ENCODE peak calls at places on chromosomes 13 and 19, in four cellular contexts. O is HEK293T, V is GM12878, C is K562. K is an unnamed sample.

GRCh38 chr13:91776650-91777193 is 378.3 kb downstream of the GPC5 start:
- DNase-seq in O (peak), V (no peak), C (no peak), K (no peak)

GRCh38 chr13:24282256-24282655 is 27.1 kb upstream of the C1QTNF9 start:
- DNase-seq in O (no peak), V (no peak), C (no peak), K (no peak)

GRCh38 chr19:35073941-35074340 is 32.4 kb downstream of the HPN start:
- DNase-seq in C (no peak), O (no peak), V (no peak), K (no peak)

GRCh38 chr19:11767633-11768133 is 883 bp downstream of the ZNF441 start:
- DNase-seq in C (peak), O (no peak), V (peak), K (peak)

GRCh38 chr13:41017744-41018582 is 1.2 kb downstream of the ELF1 start:
- DNase-seq in C (no peak), O (no peak), V (no peak), K (peak)

GRCh38 chr19:18098891-18099622 is 1.5 kb downstream of the MAST3 start:
- DNase-seq in C (peak), O (no peak), V (peak), K (no peak)

GRCh38 chr13:26964278-26965057 is 203.9 kb upstream of the GPR12 start:
- DNase-seq in C (no peak), V (no peak), O (no peak), K (no peak)

GRCh38 chr19:17488593-17489391 is 18.5 kb downstream of the SLC27A1 start:
- DNase-seq in O (peak), C (peak), V (no peak), K (peak)

GRCh38 chr13:26971990-26972888 is 199.4 kb downstream of the USP12 start:
- DNase-seq in O (no peak), V (no peak), C (peak), K (peak)

GRCh38 chr13:110185696-110186095 is 121.3 kb downstream of the COL4A1 start:
- DNase-seq in C (no peak), V (no peak), O (no peak), K (no peak)

GRCh38 chr13:112901951-112902651 is 66.9 kb upstream of the MCF2L start:
- DNase-seq in O (no peak), V (no peak), C (no peak), K (no peak)

GRCh38 chr13:48585456-48585840 is 52.6 kb upstream of the RCBTB2 start:
- DNase-seq in V (no peak), C (no peak), O (no peak), K (peak)

GRCh38 chr13:30299746-30300145 is 7.6 kb downstream of the KATNAL1 start:
- DNase-seq in O (no peak), V (no peak), C (no peak), K (no peak)

GRCh38 chr19:50204811-50205675 is 1.6 kb downstream of the MYH14 start:
- DNase-seq in C (no peak), V (no peak), O (no peak), K (peak)

GRCh38 chr19:34075661-34076091 is 96.6 kb upstream of the LSM14A start:
- DNase-seq in C (no peak), V (no peak), O (no peak), K (no peak)

GRCh38 chr13:51006067-51006800 is 96.6 kb downstream of the RNASEH2B start:
- DNase-seq in O (no peak), C (no peak), V (no peak), K (peak)

GRCh38 chr13:109989155-109989554 is 202.8 kb upstream of the IRS2 start:
- DNase-seq in C (no peak), V (no peak), O (no peak), K (no peak)

GRCh38 chr19:11192957-11193939 is 4.1 kb downstream of the KANK2 start:
- DNase-seq in O (no peak), V (no peak), C (no peak), K (no peak)

GRCh38 chr19:38089440-38089839 is 134.6 kb downstream of the DPF1 start:
- DNase-seq in C (no peak), O (no peak), V (no peak), K (no peak)

GRCh38 chr19:41223431-41224234 is 4.6 kb downstream of the AXL start:
- DNase-seq in V (no peak), C (no peak), O (no peak), K (peak)

GRCh38 chr19:32189956-32190706 is 155.3 kb upstream of the ZNF507 start:
- DNase-seq in V (no peak), C (no peak), O (no peak), K (no peak)

GRCh38 chr19:47210689-47211316 is 20.2 kb downstream of the BBC3 start:
- DNase-seq in O (peak), V (no peak), C (peak), K (peak)

GRCh38 chr19:28184997-28185396 is 1028.0 kb downstream of the UQCRFS1 start:
- DNase-seq in O (no peak), V (no peak), C (no peak), K (no peak)

GRCh38 chr13:29847501-29847983 is 2.9 kb downstream of the UBL3 start:
- DNase-seq in V (no peak), O (no peak), C (no peak), K (peak)

GRCh38 chr19:51292971-51293370 is 18.5 kb upstream of the IGLON5 start:
- DNase-seq in V (no peak), C (no peak), O (no peak), K (no peak)

GRCh38 chr13:112905990-112906641 is 62.9 kb upstream of the MCF2L start:
- DNase-seq in O (no peak), C (no peak), V (no peak), K (peak)

GRCh38 chr13:44153536-44153935 is 220.1 kb upstream of the SERP2 start:
- DNase-seq in C (no peak), O (no peak), V (no peak), K (no peak)

GRCh38 chr13:100454876-100455275 is 133.7 kb downstream of the GGACT start:
- DNase-seq in V (no peak), O (no peak), C (no peak), K (no peak)

DNA sequence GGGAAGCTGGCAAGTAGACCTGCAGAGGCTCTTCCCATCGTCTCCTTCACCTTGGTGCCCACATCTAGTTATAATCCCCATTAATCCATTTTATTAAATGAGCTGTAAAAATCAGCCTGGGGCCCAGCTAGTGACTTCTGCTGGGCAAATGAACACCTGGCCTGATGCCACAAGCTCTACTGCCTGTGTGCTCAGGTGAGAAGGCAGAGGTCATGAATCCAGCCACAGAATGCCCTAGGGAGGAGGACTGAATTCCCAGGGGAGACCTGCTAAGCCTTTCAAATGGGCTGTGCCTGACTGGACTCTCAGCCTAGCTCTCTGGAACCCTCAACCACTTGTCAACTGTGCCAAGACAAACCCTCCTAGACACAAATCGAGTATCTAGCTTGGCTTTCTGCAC is 74.0 kb downstream of the PDS5B start:
- DNase-seq in V (no peak), C (no peak), O (no peak), K (no peak)
- TF ChIP-seq TARDBP in V (no peak), C (no peak), O (no peak), K (no peak)

DNA sequence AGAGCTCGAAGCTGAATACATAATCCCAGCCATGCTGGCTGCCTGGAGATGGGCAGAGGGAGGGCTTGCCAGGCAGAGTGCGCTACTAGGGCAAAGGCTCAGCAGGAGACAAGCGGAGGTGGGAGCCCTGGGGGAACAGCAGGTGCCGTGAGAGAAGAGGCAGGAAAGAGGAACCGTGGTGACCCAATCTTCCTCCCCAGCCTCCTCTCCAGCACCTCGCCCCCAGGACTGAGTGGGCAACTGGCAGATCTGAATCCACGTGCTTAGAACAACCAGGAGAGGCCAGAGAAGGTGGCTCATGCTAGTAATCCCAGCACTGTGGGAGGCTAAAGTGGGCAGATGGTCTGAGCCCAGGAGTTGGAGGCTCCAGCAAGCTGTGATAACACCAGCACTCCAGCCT is 11.0 kb upstream of the CCL25 start:
- DNase-seq in C (no peak), V (no peak), O (no peak), K (no peak)
- TF ChIP-seq TARDBP in C (no peak), V (no peak), O (no peak), K (no peak)

DNA sequence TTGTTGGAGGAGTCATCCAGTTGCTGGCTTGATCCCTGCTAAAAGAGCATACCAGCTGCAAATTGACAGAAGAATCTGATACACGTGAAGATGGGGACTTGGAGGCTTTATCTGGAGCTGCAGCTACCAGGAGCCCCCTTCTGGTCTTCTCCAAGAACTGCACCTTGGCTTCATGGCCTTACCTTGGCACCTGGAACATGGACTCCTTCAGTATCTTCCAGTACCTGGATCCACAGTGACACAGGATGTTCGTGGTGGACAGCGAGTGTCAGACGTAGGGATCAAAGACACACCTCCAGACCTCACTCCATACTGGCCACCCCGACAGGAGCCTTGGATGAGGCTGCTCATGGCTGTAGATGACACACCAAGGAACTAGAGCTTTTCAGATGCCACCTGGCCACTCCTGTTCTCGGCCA is 9.9 kb upstream of the ACSBG2 start:
- DNase-seq in V (peak), O (peak), C (peak), K (peak)
- TF ChIP-seq TARDBP in V (no peak), O (no peak), C (peak), K (no peak)

GRCh38 chr19:16268676-16269319 is 55.8 kb upstream of the KLF2 start:
- DNase-seq in C (no peak), V (no peak), O (no peak), K (no peak)
- TF ChIP-seq TARDBP in C (no peak), V (no peak), O (no peak), K (no peak)

DNA sequence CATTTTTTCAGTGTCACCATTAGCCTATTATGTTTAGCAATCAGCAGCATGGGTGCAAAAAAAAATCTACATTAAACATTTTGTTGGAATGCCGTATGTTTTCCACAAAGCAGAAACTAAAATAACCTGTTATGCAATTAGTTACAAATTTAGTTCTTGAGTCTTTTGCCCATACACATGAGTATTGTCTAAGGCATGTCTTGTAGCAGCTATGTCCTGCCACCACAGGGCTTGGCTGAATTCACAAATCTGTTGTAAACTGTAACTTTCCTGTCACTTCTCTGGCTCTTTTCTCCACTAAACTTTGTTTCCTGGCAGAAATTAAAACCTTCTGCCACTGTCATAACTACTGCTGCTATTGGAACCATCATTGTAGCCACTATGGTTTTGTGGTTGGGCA is 277.9 kb upstream of the SPRY2 start:
- DNase-seq in C (no peak), V (no peak), O (no peak), K (no peak)
- TF ChIP-seq TARDBP in C (no peak), V (no peak), O (no peak), K (no peak)

GRCh38 chr19:21947775-21948174 is 63.0 kb downstream of the ZNF208 start:
- DNase-seq in C (peak), O (peak), V (no peak), K (no peak)
- TF ChIP-seq TARDBP in C (no peak), O (no peak), V (no peak), K (no peak)

DNA sequence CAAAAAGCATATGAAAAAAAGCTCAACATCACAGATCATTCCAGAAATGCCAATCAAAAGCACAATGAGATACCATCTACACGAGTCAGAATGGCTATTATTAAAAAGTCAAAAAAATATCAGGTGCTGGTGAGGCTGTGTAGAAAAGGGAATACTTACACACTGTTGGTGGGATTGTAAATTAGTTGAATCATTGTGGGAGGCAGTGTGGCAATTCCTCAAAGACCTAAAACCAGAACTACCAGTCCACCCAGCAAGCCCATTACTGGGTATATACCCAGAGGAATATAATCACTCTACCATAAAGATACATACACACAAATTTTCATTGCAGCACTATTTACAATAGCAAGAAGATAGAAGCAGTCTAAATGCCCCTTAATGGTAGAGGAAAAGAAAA is 529.9 kb downstream of the SLITRK1 start:
- DNase-seq in V (no peak), C (no peak), O (no peak), K (no peak)
- TF ChIP-seq TARDBP in V (no peak), C (no peak), O (no peak), K (no peak)

DNA sequence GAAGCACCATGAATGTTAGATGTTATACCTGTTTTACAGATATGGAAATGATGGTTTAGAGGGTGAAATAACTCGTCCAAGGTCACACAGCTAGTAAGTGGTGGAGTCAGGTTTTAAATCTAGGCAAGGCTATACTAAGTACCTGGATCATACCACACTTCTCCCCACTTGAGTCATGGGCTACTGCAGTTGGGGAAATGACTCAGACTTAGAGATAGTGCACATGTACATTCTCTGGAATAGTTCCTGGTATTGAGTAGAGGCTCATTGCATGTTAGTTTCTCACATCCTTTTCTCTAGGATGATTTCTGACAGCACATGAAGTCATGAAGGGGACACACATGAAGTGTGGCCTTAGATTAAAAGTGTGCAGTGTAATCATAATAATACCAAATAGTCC is 76.2 kb upstream of the TNFSF11 start:
- DNase-seq in O (no peak), V (peak), C (no peak), K (no peak)
- TF ChIP-seq TARDBP in O (no peak), V (no peak), C (no peak), K (no peak)

DNA sequence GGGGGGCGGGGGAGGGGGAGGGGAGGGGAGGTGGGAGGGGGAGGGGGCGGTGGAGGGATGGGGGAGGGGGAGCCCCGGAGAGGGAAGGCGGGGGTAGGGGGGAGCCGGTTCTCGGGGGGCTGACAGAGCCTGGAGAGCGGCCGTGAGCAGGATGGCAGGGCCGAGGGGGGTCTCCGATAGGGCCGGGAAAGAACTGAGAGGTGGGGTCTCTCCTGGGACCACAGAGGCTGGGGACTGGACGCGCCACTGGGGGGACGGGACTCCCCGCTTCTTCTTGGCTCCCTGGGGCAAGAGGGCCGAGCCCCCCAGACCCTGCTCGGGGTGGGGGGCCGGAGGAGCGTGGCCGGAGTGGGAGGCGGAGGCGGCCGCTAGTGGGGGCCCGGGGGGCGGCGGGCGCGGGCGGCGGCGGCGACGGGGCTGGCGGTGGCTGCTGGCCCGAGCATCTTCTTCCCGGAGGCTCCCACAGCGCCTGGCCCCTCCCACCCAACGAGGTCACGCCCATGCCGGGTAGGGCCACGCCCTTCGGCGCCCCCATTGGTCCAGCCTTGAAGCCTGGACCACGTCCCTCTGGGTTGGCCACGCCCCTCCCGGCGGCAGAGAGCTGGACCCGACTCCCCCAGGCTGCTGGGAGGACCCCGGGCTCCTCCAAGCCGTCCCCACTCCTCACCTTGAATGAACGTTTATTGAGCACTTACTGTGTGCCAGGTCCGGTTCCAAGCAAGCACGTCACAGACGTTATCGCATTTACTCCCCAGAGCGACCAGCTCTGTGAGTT is at the start of gene NOVA2:
- DNase-seq in V (peak), O (peak), C (peak), K (no peak)
- TF ChIP-seq TARDBP in V (no peak), O (no peak), C (no peak), K (no peak)

K was measured in HepG2.